ENCODE peak calls at places on chromosomes 16 and 17, in seven cellular contexts. L, V, K, U, H, G and P are unnamed samples.

GRCh38 chr17:72766761-72767356 is 325.6 kb downstream of the SLC39A11 start:
- DNase-seq in L (no peak), V (no peak), K (no peak), U (no peak), H (no peak), G (no peak), P (no peak)

GRCh38 chr16:74736531-74737157 is 36.0 kb upstream of the MLKL start:
- DNase-seq in L (peak; percentile 58), V (no peak), K (no peak), U (no peak), H (no peak), G (no peak), P (no peak)

GRCh38 chr16:86578499-86579267 is at the start of gene FOXL1:
- DNase-seq in L (peak; percentile 40), V (no peak), K (no peak), U (no peak), H (no peak), G (no peak), P (no peak)

GRCh38 chr16:46830417-46830901 is 521 bp downstream of the C16orf87 start:
- DNase-seq in L (peak; percentile 50), V (no peak), K (peak; percentile 93), U (peak; percentile 40), H (peak; percentile 28), G (no peak), P (peak; percentile 24)

GRCh38 chr17:80761421-80761871 is 216.8 kb downstream of the RPTOR start:
- DNase-seq in L (no peak), V (no peak), K (no peak), U (no peak), H (peak; percentile 78), G (no peak), P (no peak)

GRCh38 chr17:82494236-82495055 is 25.1 kb upstream of the FOXK2 start:
- DNase-seq in L (peak; percentile 99), V (peak; percentile 95), K (peak; percentile 89), U (peak; percentile 91), H (peak; percentile 83), G (peak; percentile 84), P (peak; percentile 92)

GRCh38 chr16:10205688-10206087 is 23.5 kb upstream of the GRIN2A start:
- DNase-seq in L (no peak), V (no peak), K (no peak), U (no peak), H (no peak), G (no peak), P (no peak)

GRCh38 chr17:80819422-80820164 is 172.0 kb upstream of the CHMP6 start:
- DNase-seq in L (no peak), V (no peak), K (peak; percentile 61), U (no peak), H (no peak), G (no peak), P (no peak)

GRCh38 chr17:50163846-50164696 is 1.7 kb upstream of the SGCA start:
- DNase-seq in L (peak; percentile 32), V (no peak), K (peak; percentile 47), U (no peak), H (no peak), G (no peak), P (no peak)

GRCh38 chr17:29972277-29972676 is 30.8 kb downstream of the EFCAB5 start:
- DNase-seq in L (no peak), V (no peak), K (no peak), U (no peak), H (no peak), G (no peak), P (no peak)

GRCh38 chr16:14146445-14146844 is 75.3 kb downstream of the MRTFB start:
- DNase-seq in L (no peak), V (no peak), K (no peak), U (no peak), H (no peak), G (no peak), P (no peak)

GRCh38 chr16:3641801-3642396 is 12.6 kb upstream of the DNASE1 start:
- DNase-seq in L (no peak), V (no peak), K (no peak), U (no peak), H (no peak), G (no peak), P (no peak)

GRCh38 chr16:89721644-89722391 is 481 bp downstream of the ZNF276 start:
- DNase-seq in L (peak; percentile 49), V (no peak), K (peak; percentile 95), U (no peak), H (peak; percentile 91), G (no peak), P (no peak)

GRCh38 chr16:78697426-78697825 is 598.0 kb downstream of the WWOX start:
- DNase-seq in L (no peak), V (no peak), K (no peak), U (no peak), H (no peak), G (no peak), P (no peak)

GRCh38 chr17:14144513-14144912 is 75.2 kb downstream of the COX10 start:
- DNase-seq in L (no peak), V (no peak), K (no peak), U (no peak), H (no peak), G (no peak), P (no peak)

GRCh38 chr16:57618306-57619132 is 9.9 kb upstream of the ADGRG1 start:
- DNase-seq in L (no peak), V (no peak), K (no peak), U (no peak), H (no peak), G (no peak), P (no peak)

GRCh38 chr16:82793550-82794244 is 166.9 kb downstream of the CDH13 start:
- DNase-seq in L (no peak), V (no peak), K (no peak), U (no peak), H (no peak), G (no peak), P (no peak)

GRCh38 chr16:49312389-49312990 is 30.9 kb upstream of the CBLN1 start:
- DNase-seq in L (no peak), V (no peak), K (no peak), U (no peak), H (no peak), G (no peak), P (no peak)

GRCh38 chr16:78300469-78300868 is 201.0 kb downstream of the WWOX start:
- DNase-seq in L (no peak), V (no peak), K (no peak), U (no peak), H (no peak), G (no peak), P (no peak)

GRCh38 chr16:71929048-71929447 is 33.7 kb downstream of the IST1 start:
- DNase-seq in L (peak; percentile 16), V (no peak), K (no peak), U (no peak), H (no peak), G (no peak), P (no peak)

GRCh38 chr16:55443855-55444254 is 35.1 kb upstream of the MMP2 start:
- DNase-seq in L (no peak), V (no peak), K (no peak), U (no peak), H (no peak), G (no peak), P (no peak)

GRCh38 chr17:66988069-66988798 is 23.7 kb downstream of the CACNG4 start:
- DNase-seq in L (peak; percentile 38), V (no peak), K (no peak), U (no peak), H (no peak), G (no peak), P (no peak)

GRCh38 chr17:3594056-3594810 is 15.0 kb downstream of the TRPV1 start:
- DNase-seq in L (peak; percentile 18), V (no peak), K (no peak), U (no peak), H (no peak), G (peak; percentile 70), P (no peak)

GRCh38 chr17:32302037-32302436 is 36.4 kb downstream of the RHBDL3 start:
- DNase-seq in L (no peak), V (no peak), K (no peak), U (no peak), H (no peak), G (no peak), P (no peak)

GRCh38 chr16:67719778-67720144 is 645 bp upstream of the GFOD2 start:
- DNase-seq in L (peak; percentile 88), V (no peak), K (no peak), U (peak; percentile 61), H (no peak), G (no peak), P (no peak)

GRCh38 chr16:3268294-3268693 is 11.9 kb upstream of the MEFV start:
- DNase-seq in L (no peak), V (no peak), K (no peak), U (no peak), H (no peak), G (no peak), P (no peak)

GRCh38 chr17:73411330-73411747 is 99.5 kb upstream of the CDC42EP4 start:
- DNase-seq in L (no peak), V (no peak), K (peak; percentile 30), U (no peak), H (no peak), G (no peak), P (no peak)

GRCh38 chr17:78839173-78839761 is 1.3 kb downstream of the USP36 start:
- DNase-seq in L (peak; percentile 22), V (no peak), K (no peak), U (no peak), H (no peak), G (no peak), P (no peak)

GRCh38 chr16:57186630-57187507 is 740 bp downstream of the RSPRY1 start:
- DNase-seq in L (peak; percentile 77), V (no peak), K (no peak), U (peak; percentile 17), H (peak; percentile 8), G (no peak), P (peak; percentile 52)

GRCh38 chr17:20073056-20073979 is 64.2 kb downstream of the SPECC1 start:
- DNase-seq in L (no peak), V (no peak), K (peak; percentile 87), U (no peak), H (peak; percentile 11), G (peak; percentile 69), P (no peak)

GRCh38 chr17:5661486-5662125 is 77.3 kb upstream of the NLRP1 start:
- DNase-seq in L (peak; percentile 65), V (no peak), K (no peak), U (no peak), H (no peak), G (no peak), P (no peak)

GRCh38 chr17:68238488-68238887 is 9.4 kb upstream of the AMZ2 start:
- DNase-seq in L (no peak), V (no peak), K (no peak), U (no peak), H (no peak), G (no peak), P (no peak)

GRCh38 chr16:83915491-83915890 is 16.6 kb downstream of the MLYCD start:
- DNase-seq in L (no peak), V (no peak), K (peak; percentile 51), U (no peak), H (no peak), G (no peak), P (no peak)

GRCh38 chr17:77257169-77257568 is 116.4 kb downstream of the SEC14L1 start:
- DNase-seq in L (no peak), V (no peak), K (no peak), U (no peak), H (no peak), G (no peak), P (no peak)

GRCh38 chr17:27530791-27531391 is 74.6 kb downstream of the KSR1 start:
- DNase-seq in L (no peak), V (no peak), K (peak; percentile 85), U (no peak), H (no peak), G (no peak), P (no peak)